ENCODE peak calls at places on chromosomes 12 and 14, in nine cellular contexts. K is HepG2, R is H1, Y is upper lobe of left lung, G is K562, L is transverse colon, T is SK-N-SH, F is GM12878, J is esophagus muscularis mucosa. Q is an unnamed sample. For H3K4me1, the result is how much of the 10 kb centered on the place peaks cover.

GRCh38 chr12:11578461-11578993 is 70.9 kb upstream of the ETV6 start:
- DNase-seq in Y (no peak), G (no peak), F (peak), J (no peak), T (no peak), K (no peak), R (no peak), L (no peak), Q (no peak)

GRCh38 chr12:98373019-98373554 is 142.3 kb upstream of the TMPO start:
- DNase-seq in R (no peak), K (peak), L (no peak), J (no peak), G (peak), Y (no peak), T (peak), F (no peak), Q (no peak)

GRCh38 chr12:124679533-124680371 is 112.3 kb upstream of the NCOR2 start:
- DNase-seq in R (no peak), K (peak), G (no peak), T (no peak), L (no peak), Y (no peak), F (no peak), J (no peak), Q (peak)

GRCh38 chr12:55931780-55932545 is 1.0 kb downstream of the DGKA start:
- DNase-seq in L (peak), G (peak), F (no peak), J (no peak), Y (peak), T (peak), R (no peak), K (no peak), Q (peak)

GRCh38 chr12:124940393-124941169 is 26.1 kb upstream of the UBC start:
- DNase-seq in G (peak), R (peak), F (peak), J (peak), Y (peak), L (peak), T (peak), K (peak), Q (peak)

GRCh38 chr14:79098324-79098723 is 928.2 kb downstream of the NRXN3 start:
- DNase-seq in J (peak), T (no peak), F (no peak), Y (no peak), G (no peak), R (no peak), K (no peak), L (no peak), Q (no peak)

GRCh38 chr14:105419305-105420091 is at the start of gene MTA1:
- DNase-seq in T (peak), G (peak), J (no peak), Y (peak), F (no peak), K (peak), R (no peak), L (peak), Q (peak)

GRCh38 chr14:104462651-104463630 is 116.6 kb upstream of the C14orf180 start:
- DNase-seq in L (no peak), R (no peak), T (no peak), J (peak), Y (no peak), G (no peak), K (no peak), F (no peak), Q (no peak)

GRCh38 chr12:38175538-38175937 is 141.0 kb upstream of the ALG10B start:
- DNase-seq in R (no peak), Y (no peak), L (no peak), G (no peak), F (no peak), J (no peak), K (no peak), T (no peak), Q (no peak)

GRCh38 chr12:47121146-47121545 is 41.4 kb upstream of the AMIGO2 start:
- DNase-seq in Y (no peak), G (no peak), R (no peak), J (no peak), L (no peak), T (no peak), K (no peak), F (no peak), Q (no peak)

GRCh38 chr14:23884541-23884904 is 69.0 kb upstream of the DHRS4 start:
- DNase-seq in F (no peak), L (no peak), G (no peak), J (peak), R (no peak), K (no peak), T (no peak), Y (no peak), Q (no peak)

GRCh38 chr14:26255213-26255612 is 342.6 kb downstream of the NOVA1 start:
- DNase-seq in R (no peak), Y (no peak), G (peak), J (no peak), L (no peak), T (no peak), K (no peak), F (no peak), Q (no peak)

GRCh38 chr12:127785535-127785934 is 481.4 kb upstream of the TMEM132C start:
- DNase-seq in J (no peak), T (no peak), Y (no peak), G (no peak), L (no peak), R (no peak), K (no peak), F (no peak), Q (no peak)

GRCh38 chr14:55188686-55189295 is 2.6 kb downstream of the DLGAP5 start:
- DNase-seq in G (no peak), R (no peak), F (no peak), T (no peak), J (no peak), L (no peak), Y (no peak), K (no peak), Q (no peak)

GRCh38 chr12:116630762-116631161 is 71.6 kb downstream of the MAP1LC3B2 start:
- DNase-seq in K (no peak), L (peak), F (no peak), J (no peak), G (no peak), Y (no peak), R (no peak), T (no peak), Q (no peak)

GRCh38 chr12:69396041-69396440 is 36.5 kb downstream of the YEATS4 start:
- DNase-seq in G (no peak), K (no peak), J (no peak), T (no peak), L (no peak), R (no peak), Y (no peak), F (no peak), Q (no peak)

GRCh38 chr12:62603061-62603810 is 136.6 kb downstream of the MON2 start:
- DNase-seq in F (peak), T (peak), R (peak), J (peak), K (peak), Y (peak), G (peak), L (peak), Q (peak)

GRCh38 chr12:1518763-1519516 is 75.4 kb downstream of the FBXL14 start:
- DNase-seq in R (no peak), Y (peak), F (no peak), T (no peak), K (peak), G (no peak), J (no peak), L (no peak), Q (no peak)

GRCh38 chr12:20487519-20487918 is 119.2 kb downstream of the PDE3A start:
- DNase-seq in J (no peak), T (no peak), R (no peak), G (no peak), K (no peak), F (no peak), Y (no peak), L (no peak), Q (no peak)

GRCh38 chr14:71021347-71022014 is 114.2 kb downstream of the PCNX1 start:
- DNase-seq in K (no peak), T (no peak), F (no peak), L (no peak), R (no peak), G (no peak), J (no peak), Y (no peak), Q (no peak)

GRCh38 chr12:30980886-30981662 is 54.5 kb downstream of the TSPAN11 start:
- DNase-seq in J (no peak), K (no peak), T (no peak), G (no peak), R (no peak), L (no peak), F (no peak), Y (no peak), Q (no peak)

GRCh38 chr12:92035477-92035876 is 110.2 kb downstream of the BTG1 start:
- DNase-seq in J (no peak), F (no peak), T (no peak), Y (no peak), R (no peak), L (no peak), K (no peak), G (no peak), Q (no peak)

GRCh38 chr12:59023861-59024424 is 103.6 kb upstream of the LRIG3 start:
- DNase-seq in T (no peak), J (no peak), Y (no peak), K (no peak), L (no peak), R (no peak), G (no peak), F (no peak), Q (no peak)

GRCh38 chr12:117596968-117597367 is 235.5 kb upstream of the NOS1 start:
- DNase-seq in R (no peak), F (no peak), T (no peak), G (no peak), Y (no peak), K (no peak), J (no peak), L (no peak), Q (no peak)

GRCh38 chr14:23513005-23513412 is 38.6 kb downstream of the ZFHX2 start:
- DNase-seq in F (no peak), K (no peak), L (no peak), T (peak), J (no peak), R (no peak), G (no peak), Y (no peak), Q (no peak)

GRCh38 chr12:66065623-66066022 is 64.9 kb downstream of the LLPH start:
- DNase-seq in J (no peak), F (no peak), T (no peak), K (no peak), L (no peak), G (no peak), R (no peak), Y (no peak), Q (no peak)

GRCh38 chr14:51056431-51056830 is 38.5 kb downstream of the TRIM9 start:
- DNase-seq in F (no peak), L (no peak), Y (no peak), K (no peak), G (no peak), R (no peak), J (no peak), T (peak), Q (no peak)
- TF ChIP-seq EP300 in F (no peak), L (no peak), Y (no peak), K (no peak), G (no peak), R (no peak), J (no peak), T (no peak), Q (no peak)

DNA sequence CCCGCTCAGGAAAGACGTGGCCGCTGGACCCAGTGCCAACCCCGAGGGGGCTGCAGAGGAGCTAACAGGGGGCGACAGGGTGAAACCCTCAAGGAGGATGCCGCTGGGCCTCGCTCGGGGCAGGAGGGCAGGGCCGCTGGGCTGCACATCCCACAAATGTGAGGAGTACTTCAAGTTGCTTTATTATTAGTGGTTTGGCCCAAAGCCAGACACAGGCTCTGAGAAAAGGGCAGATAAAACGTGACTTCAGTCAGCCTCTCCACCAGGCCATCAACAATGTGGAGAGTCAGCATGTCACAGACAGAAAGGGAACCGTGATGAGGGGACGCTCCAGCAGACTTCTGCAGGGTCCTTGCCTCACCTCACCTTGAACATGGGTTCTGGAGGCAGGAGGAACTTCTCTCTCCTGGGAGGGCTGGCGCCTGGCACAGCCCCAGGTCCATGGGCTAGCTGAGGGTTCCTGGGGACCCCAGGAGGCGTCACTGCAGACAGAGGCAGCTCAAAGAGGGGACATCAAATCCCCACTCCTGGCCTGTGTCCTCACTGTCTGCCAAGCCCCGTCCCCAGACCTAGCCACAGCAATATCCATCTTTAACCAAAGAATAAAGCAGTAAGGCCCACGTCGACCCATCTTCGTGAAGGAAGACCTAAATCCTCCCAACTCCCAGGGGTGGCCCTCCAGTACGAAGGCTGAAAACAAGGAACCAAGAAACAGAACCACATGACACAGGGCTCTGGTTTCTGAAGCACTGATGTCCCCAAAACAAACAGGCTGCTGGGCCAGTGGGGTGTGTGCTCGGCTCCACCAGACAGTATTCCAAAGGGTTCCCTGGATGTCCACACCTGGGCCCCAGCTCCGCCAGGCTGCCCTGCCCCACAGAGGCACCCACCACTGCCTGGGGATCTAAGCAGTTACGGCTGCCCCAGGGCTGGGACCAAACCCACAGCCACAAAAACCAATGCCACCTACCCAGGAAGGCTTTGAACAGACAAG is 35.1 kb downstream of the CCDC85C start:
- DNase-seq in R (no peak), F (no peak), L (no peak), Y (no peak), J (no peak), G (no peak), K (no peak), T (no peak), Q (peak)
- H3K4me1 ChIP-seq in R (half or more), F (under half), L (half or more), Y (half or more), J (half or more), G (under half), K (half or more), T (half or more), Q (half or more)

DNA sequence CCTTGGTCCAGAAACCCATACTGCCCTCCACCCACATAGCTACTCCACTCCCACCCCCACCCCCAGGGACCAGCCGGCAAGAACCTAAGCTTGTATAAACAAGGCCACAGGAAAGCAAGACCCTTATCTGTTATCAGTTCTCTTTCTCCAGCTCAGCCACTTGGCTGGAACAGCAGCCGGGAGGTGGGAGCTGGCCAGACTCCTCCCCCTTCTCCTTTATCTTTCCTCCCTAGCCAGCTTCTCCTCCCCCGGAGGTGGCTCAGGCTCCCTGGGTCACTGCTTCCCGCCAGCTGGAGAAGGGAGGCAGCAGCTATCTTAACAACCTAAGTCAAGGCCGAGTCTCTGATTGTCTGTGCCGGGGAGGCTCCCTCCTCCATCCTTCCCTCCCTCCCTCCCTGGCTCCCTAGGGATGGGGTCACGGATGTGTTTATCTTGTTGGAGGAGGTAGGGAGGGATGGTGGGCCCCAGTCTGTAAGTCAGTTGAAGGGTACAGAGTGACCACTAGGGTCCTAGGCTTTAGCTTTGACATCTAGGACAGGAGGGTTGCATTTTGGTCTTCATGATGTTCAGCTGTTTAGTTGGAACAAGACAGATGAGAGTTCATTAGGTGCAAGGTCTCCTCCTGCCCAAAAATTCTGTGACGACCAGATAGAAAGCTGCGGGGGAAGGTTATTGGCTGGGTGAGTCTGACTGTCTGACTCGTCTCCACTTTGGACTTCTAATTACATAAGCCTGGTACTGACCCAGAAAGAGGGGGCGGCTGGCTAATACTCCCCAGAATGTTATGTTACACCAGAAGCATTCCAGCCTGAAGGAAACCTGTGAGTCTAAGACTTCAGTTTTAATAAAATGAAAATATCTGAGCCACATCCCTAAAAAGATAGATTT is 29.7 kb downstream of the ZFP36L1 start:
- DNase-seq in J (no peak), L (no peak), K (peak), F (no peak), R (no peak), G (peak), Y (no peak), T (peak), Q (peak)
- TF ChIP-seq POLR2AphosphoS5 in J (no peak), L (no peak), K (no peak), F (no peak), R (no peak), G (peak), Y (no peak), T (no peak), Q (no peak)

GRCh38 chr12:120352117-120352516 is 16.8 kb downstream of the MSI1 start:
- DNase-seq in R (no peak), T (no peak), K (no peak), L (no peak), F (no peak), Y (no peak), J (no peak), G (no peak), Q (no peak)
- TF ChIP-seq EP300 in R (no peak), T (no peak), K (no peak), L (no peak), F (no peak), Y (no peak), J (no peak), G (no peak), Q (no peak)

GRCh38 chr12:104586325-104587048 is 129.7 kb downstream of the CHST11 start:
- DNase-seq in G (no peak), L (no peak), J (no peak), T (no peak), K (no peak), F (no peak), R (no peak), Y (no peak), Q (no peak)

GRCh38 chr12:104589215-104589614 is 132.5 kb downstream of the CHST11 start:
- DNase-seq in Y (no peak), K (no peak), R (no peak), F (no peak), G (no peak), L (no peak), J (no peak), T (no peak), Q (no peak)

GRCh38 chr12:104590002-104590401 is 133.3 kb downstream of the CHST11 start:
- DNase-seq in F (no peak), K (no peak), T (no peak), L (no peak), J (no peak), G (no peak), R (no peak), Y (no peak), Q (no peak)

GRCh38 chr12:104585448-104586055 is 128.8 kb downstream of the CHST11 start:
- DNase-seq in J (no peak), F (no peak), G (no peak), T (no peak), K (no peak), R (no peak), Y (no peak), L (no peak), Q (no peak)

DNA sequence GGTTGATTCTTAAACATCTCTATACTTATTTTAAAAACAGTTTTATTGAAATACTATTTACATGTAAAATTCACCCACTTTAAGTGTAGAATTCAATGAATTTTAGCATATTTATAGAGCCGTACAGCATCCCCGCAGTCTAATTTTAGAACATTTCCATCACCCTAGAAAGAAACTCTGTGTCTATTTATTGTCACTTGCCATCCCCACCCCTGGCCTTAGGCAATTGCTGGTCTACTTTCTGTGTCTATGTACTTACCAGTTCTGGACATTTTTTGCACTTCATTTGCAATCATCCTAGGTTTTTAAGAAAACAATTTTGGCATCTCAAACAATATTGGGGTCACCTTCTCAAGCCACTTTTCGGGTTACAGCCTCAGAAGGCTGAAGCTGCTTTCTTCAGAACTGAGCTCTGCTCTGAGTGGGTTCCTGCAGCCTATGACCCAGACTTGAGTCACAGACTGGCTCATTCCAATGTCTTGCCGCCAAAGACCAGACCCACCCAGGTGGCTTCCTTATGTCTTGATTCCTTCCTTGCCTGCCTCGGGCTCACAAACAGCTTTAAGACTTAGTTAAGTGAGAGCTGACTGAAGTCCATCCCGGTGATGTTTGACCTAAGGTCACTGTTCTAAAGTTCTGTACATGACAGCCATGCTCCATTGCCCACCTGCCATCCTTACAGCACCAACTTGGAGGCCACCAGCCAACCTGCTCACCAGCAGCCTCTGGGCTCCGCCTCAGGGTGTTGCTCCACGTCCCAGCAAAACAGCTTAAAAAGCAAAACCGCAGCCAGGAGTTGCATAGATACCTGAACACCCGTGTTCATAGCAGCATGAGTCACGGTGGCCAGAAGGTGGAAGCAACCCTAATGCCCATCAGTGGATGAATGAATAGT is 131.5 kb downstream of the CHST11 start:
- DNase-seq in J (no peak), L (no peak), R (no peak), F (no peak), K (no peak), T (no peak), Y (no peak), G (no peak), Q (no peak)
- H3K4me1 ChIP-seq in J (under half), L (under half), R (under half), F (under half), K (under half), T (under half), Y (under half), G (under half), Q (under half)

GRCh38 chr14:69039287-69039628 is 60.2 kb upstream of the ACTN1 start:
- DNase-seq in Y (no peak), K (peak), F (no peak), L (no peak), R (no peak), G (no peak), J (no peak), T (no peak), Q (no peak)
- TF ChIP-seq POLR2AphosphoS5 in Y (no peak), K (no peak), F (no peak), L (no peak), R (no peak), G (no peak), J (no peak), T (no peak), Q (no peak)

DNA sequence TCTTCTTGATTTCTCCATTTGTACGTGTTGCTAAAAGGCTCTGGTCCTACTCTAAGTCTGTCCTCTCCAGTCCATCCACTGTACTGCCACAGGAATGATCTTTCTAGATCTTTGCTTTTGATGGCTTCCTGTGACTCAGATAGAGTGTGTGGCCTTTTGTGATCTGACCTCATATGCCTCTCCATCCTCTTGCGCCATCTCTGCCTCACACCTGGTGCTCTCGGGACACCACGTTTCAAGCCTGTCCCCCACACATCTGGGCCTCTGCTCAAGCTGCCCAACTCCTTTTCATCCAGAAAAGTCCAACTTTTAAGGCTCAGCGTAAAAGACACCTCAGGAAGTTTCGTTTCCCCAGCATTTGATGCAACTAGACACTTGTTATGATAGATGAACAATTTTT is 39.0 kb downstream of the DCAF4 start:
- DNase-seq in L (no peak), J (no peak), F (no peak), R (no peak), K (peak), T (no peak), Y (no peak), G (no peak), Q (no peak)
- TF ChIP-seq EP300 in L (no peak), J (no peak), F (no peak), R (no peak), K (no peak), T (no peak), Y (no peak), G (no peak), Q (no peak)